ENCODE peak calls at places on chromosomes 16 and 17, in five cellular contexts. K, B, M, Q and D are unnamed samples.

GRCh38 chr16:88298882-88299745 is 83.6 kb upstream of the ZNF469 start:
- DNase-seq in K (no peak), B (no peak), M (no peak), Q (no peak), D (no peak)

GRCh38 chr17:60300011-60300410 is 91.9 kb downstream of the USP32 start:
- DNase-seq in K (no peak), B (no peak), M (no peak), Q (no peak), D (no peak)

GRCh38 chr16:87702325-87702811 is 63.4 kb downstream of the KLHDC4 start:
- DNase-seq in K (no peak), B (no peak), M (no peak), Q (peak), D (no peak)

GRCh38 chr16:57693539-57693938 is 1.1 kb upstream of the DRC7 start:
- DNase-seq in K (no peak), B (no peak), M (no peak), Q (no peak), D (no peak)

GRCh38 chr17:77541995-77542394 is 401.2 kb downstream of the SEC14L1 start:
- DNase-seq in K (no peak), B (no peak), M (no peak), Q (no peak), D (no peak)

GRCh38 chr16:11112723-11113348 is 143.2 kb downstream of the SOCS1 start:
- DNase-seq in K (no peak), B (no peak), M (no peak), Q (no peak), D (no peak)

GRCh38 chr17:58513913-58514794 is at the start of gene MTMR4:
- DNase-seq in K (peak), B (peak), M (peak), Q (peak), D (peak)

GRCh38 chr17:62309381-62309780 is 71.0 kb upstream of the EFCAB3 start:
- DNase-seq in K (no peak), B (no peak), M (peak), Q (no peak), D (no peak)

GRCh38 chr17:75008373-75008772 is 4.1 kb upstream of the MRPL58 start:
- DNase-seq in K (no peak), B (no peak), M (no peak), Q (no peak), D (no peak)

GRCh38 chr16:78647019-78647418 is 547.6 kb downstream of the WWOX start:
- DNase-seq in K (no peak), B (no peak), M (no peak), Q (no peak), D (no peak)

GRCh38 chr17:71919181-71919580 is 201.6 kb upstream of the SOX9 start:
- DNase-seq in K (no peak), B (no peak), M (no peak), Q (no peak), D (no peak)

GRCh38 chr16:86799367-86799766 is 221.0 kb downstream of the FOXL1 start:
- DNase-seq in K (no peak), B (no peak), M (no peak), Q (no peak), D (no peak)

GRCh38 chr16:79372504-79373184 is 227.9 kb downstream of the MAF start:
- DNase-seq in K (no peak), B (peak), M (peak), Q (no peak), D (no peak)

GRCh38 chr16:10871157-10871991 is 5.6 kb upstream of the CIITA start:
- DNase-seq in K (no peak), B (peak), M (peak), Q (peak), D (peak)

GRCh38 chr16:20868890-20869289 is 31.3 kb downstream of the DCUN1D3 start:
- DNase-seq in K (peak), B (peak), M (no peak), Q (peak), D (no peak)

GRCh38 chr17:57327176-57327970 is 71.0 kb downstream of the MSI2 start:
- DNase-seq in K (no peak), B (no peak), M (no peak), Q (no peak), D (no peak)

GRCh38 chr17:59565959-59566324 is 532 bp downstream of the DHX40 start:
- DNase-seq in K (peak), B (peak), M (peak), Q (peak), D (peak)

GRCh38 chr17:7060165-7060890 is 16.4 kb upstream of the SLC16A11 start:
- DNase-seq in K (no peak), B (no peak), M (peak), Q (no peak), D (no peak)

GRCh38 chr17:39147221-39148185 is 3.9 kb downstream of the PLXDC1 start:
- DNase-seq in K (no peak), B (no peak), M (no peak), Q (no peak), D (no peak)

GRCh38 chr17:8253801-8254200 is 4.7 kb downstream of the PFAS start:
- DNase-seq in K (no peak), B (no peak), M (no peak), Q (no peak), D (no peak)

GRCh38 chr17:79053251-79053925 is 21.2 kb upstream of the ENGASE start:
- DNase-seq in K (no peak), B (no peak), M (no peak), Q (no peak), D (no peak)

GRCh38 chr16:88430524-88431446 is 22.3 kb upstream of the ZFPM1 start:
- DNase-seq in K (no peak), B (no peak), M (no peak), Q (peak), D (no peak)

GRCh38 chr17:489758-490329 is 137.2 kb upstream of the RPH3AL start:
- DNase-seq in K (no peak), B (peak), M (no peak), Q (peak), D (no peak)

GRCh38 chr17:70271672-70272071 is 102.3 kb downstream of the KCNJ2 start:
- DNase-seq in K (no peak), B (no peak), M (peak), Q (no peak), D (no peak)

GRCh38 chr17:70274255-70274654 is 104.9 kb downstream of the KCNJ2 start:
- DNase-seq in K (no peak), B (no peak), M (no peak), Q (no peak), D (no peak)

GRCh38 chr17:70270554-70270953 is 101.2 kb downstream of the KCNJ2 start:
- DNase-seq in K (no peak), B (no peak), M (no peak), Q (no peak), D (no peak)

GRCh38 chr17:70271200-70271599 is 101.9 kb downstream of the KCNJ2 start:
- DNase-seq in K (no peak), B (no peak), M (no peak), Q (no peak), D (no peak)

DNA sequence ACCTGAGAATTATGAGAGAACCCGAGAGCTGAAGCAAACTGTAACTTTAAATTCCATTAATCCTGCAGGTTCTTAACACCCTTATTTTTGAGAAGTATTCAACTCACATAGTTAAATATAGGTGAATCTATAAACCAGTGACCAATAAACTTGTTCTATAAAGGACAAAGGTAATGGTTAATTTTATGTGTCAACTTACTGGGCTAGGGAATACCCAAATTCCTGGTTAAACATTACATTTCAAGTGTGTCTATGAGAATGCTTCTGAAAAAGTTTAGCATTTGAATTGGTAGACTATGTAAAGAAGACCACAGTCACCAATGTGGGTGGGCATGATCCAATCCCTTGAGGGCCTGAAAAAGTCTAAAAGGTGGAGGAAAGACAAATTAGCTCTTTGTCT is 99.1 kb downstream of the KCNJ2 start:
- DNase-seq in K (no peak), B (no peak), M (no peak), Q (no peak), D (no peak)
- H3K27ac ChIP-seq in K (no peak), B (no peak), M (no peak), Q (no peak), D (no peak)

GRCh38 chr16:30121741-30122620 is 1.0 kb downstream of the MAPK3 start:
- DNase-seq in K (no peak), B (peak), M (no peak), Q (no peak), D (no peak)
- H3K27ac ChIP-seq in K (peak), B (peak), M (peak), Q (peak), D (no peak)

GRCh38 chr16:27149986-27150385 is 53.3 kb upstream of the KDM8 start:
- DNase-seq in K (no peak), B (no peak), M (no peak), Q (no peak), D (no peak)

GRCh38 chr16:27156531-27156930 is 46.8 kb upstream of the KDM8 start:
- DNase-seq in K (no peak), B (no peak), M (no peak), Q (no peak), D (no peak)

GRCh38 chr16:27154573-27155521 is 48.5 kb upstream of the KDM8 start:
- DNase-seq in K (no peak), B (peak), M (peak), Q (peak), D (no peak)
- H3K27ac ChIP-seq in K (no peak), B (no peak), M (no peak), Q (peak), D (no peak)

GRCh38 chr16:8921626-8921984 is 39.5 kb downstream of the LITAFD start:
- DNase-seq in K (no peak), B (no peak), M (no peak), Q (no peak), D (no peak)

GRCh38 chr16:8920676-8921625 is 38.8 kb downstream of the LITAFD start:
- DNase-seq in K (no peak), B (no peak), M (no peak), Q (no peak), D (no peak)

GRCh38 chr16:8923199-8923598 is 40.5 kb downstream of the USP7 start:
- DNase-seq in K (no peak), B (no peak), M (no peak), Q (no peak), D (no peak)

GRCh38 chr16:8919089-8919933 is 37.2 kb downstream of the LITAFD start:
- DNase-seq in K (no peak), B (no peak), M (no peak), Q (no peak), D (no peak)

DNA sequence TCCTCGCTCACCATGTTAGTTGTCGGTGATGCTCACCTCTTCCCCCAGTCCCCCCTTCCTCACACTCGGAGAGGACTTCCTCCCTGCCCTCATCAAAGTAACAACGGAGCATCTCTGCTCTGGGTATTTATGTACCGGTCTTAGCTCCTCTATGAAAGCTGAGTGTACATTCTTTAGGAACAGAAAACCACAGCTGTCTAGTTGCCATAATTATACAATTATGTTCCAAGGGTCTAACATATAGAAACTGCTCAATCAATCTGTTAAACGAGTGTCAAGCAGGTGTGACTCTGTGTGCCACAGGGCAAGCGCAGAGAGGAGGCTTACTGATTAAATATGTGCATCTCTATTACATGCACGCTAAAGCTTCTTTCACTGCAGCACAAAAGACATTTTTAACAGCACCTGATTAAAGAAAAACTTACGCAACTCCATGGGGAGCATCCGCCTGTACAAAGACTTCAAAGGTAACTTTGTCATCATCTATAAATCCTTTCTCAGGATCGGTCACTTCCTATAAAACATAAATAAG is 37.8 kb downstream of the LITAFD start:
- DNase-seq in K (no peak), B (no peak), M (no peak), Q (no peak), D (no peak)
- H3K27ac ChIP-seq in K (no peak), B (no peak), M (no peak), Q (no peak), D (no peak)

DNA sequence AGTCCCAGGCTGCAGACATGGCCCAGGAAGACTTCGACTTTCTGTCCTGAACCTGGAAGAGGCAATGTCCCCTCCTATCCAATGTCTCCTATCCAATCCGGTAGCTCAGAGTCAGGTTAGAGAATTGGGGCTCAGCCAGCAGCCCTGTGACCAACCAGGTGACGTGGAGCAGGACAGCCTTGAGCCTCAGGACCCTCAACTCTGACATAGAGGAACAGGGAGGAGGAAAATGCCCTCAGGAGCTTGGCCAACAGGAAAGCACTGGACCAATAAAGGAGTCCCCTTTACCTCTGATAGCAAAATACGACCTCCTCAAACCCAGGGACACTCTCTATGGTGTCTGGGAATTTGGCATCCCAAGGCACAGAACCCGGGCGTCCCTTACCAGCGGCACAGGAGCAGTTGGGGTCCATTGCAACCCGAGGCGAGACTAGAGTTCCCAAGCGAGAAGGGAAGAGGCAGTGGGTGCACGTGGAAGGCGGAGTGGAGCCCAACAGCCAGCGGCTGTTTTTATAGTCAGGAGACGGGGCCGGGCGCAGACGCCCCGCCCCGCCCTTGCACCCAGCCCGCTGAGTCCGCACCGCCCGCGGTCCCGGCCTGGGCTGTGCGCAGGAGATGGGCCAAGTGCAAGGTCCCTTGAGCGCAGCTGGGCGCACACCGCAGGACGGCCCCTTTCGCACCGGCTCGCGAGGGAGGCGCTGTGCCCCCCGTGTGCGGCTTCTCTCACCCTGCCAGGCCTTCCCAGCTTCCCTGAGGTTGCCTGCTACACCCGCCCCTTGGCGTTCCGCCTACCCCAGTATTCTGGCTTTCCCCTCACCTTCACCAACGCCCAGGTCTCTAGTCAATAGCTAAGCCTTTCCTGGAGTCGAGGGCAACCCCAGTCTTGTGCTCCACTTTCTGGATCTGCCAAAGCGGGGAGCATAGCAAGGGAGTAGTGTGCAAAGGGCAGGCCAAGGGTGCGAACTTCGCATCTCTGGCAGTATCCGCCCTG is at the start of gene MT1G:
- DNase-seq in K (no peak), B (peak), M (no peak), Q (no peak), D (no peak)
- H3K27ac ChIP-seq in K (no peak), B (no peak), M (no peak), Q (no peak), D (no peak)